ENCODE peak calls at places on chromosomes 13 and 19, in six cellular contexts. B, H, Z, G, C and P are unnamed samples.

GRCh38 chr13:111051656-111052232 is 63.4 kb upstream of the ARHGEF7 start:
- DNase-seq in B (no peak), H (no peak), Z (no peak), G (no peak), C (no peak), P (no peak)

GRCh38 chr19:46356670-46357055 is 9.8 kb downstream of the PPP5C start:
- DNase-seq in B (no peak), H (no peak), Z (no peak), G (no peak), C (no peak), P (no peak)

GRCh38 chr19:50203281-50204080 is at the start of gene MYH14:
- DNase-seq in B (no peak), H (no peak), Z (peak; percentile 72), G (peak; percentile 30), C (no peak), P (peak; percentile 86)

GRCh38 chr19:5478925-5479588 is 23.8 kb downstream of the ZNRF4 start:
- DNase-seq in B (no peak), H (no peak), Z (no peak), G (no peak), C (no peak), P (no peak)

GRCh38 chr19:9070066-9070465 is 16.8 kb upstream of the OR1M1 start:
- DNase-seq in B (no peak), H (no peak), Z (no peak), G (no peak), C (no peak), P (no peak)

GRCh38 chr19:44891016-44891882 is at the start of gene TOMM40:
- DNase-seq in B (no peak), H (no peak), Z (peak; percentile 100), G (no peak), C (no peak), P (peak; percentile 98)

GRCh38 chr19:54572696-54573311 is 786 bp upstream of the LILRA2 start:
- DNase-seq in B (no peak), H (no peak), Z (no peak), G (no peak), C (no peak), P (no peak)

GRCh38 chr19:19262190-19263057 is 10.7 kb downstream of the TM6SF2 start:
- DNase-seq in B (no peak), H (no peak), Z (no peak), G (no peak), C (no peak), P (no peak)

GRCh38 chr19:1846517-1847205 is 1.6 kb downstream of the REXO1 start:
- DNase-seq in B (no peak), H (no peak), Z (no peak), G (no peak), C (no peak), P (no peak)

GRCh38 chr13:26254583-26255102 is 714 bp downstream of the CDK8 start:
- DNase-seq in B (peak; percentile 42), H (peak; percentile 42), Z (peak; percentile 42), G (peak; percentile 43), C (peak; percentile 33), P (peak; percentile 5)

GRCh38 chr19:13095934-13096890 is 6.4 kb downstream of the LYL1 start:
- DNase-seq in B (no peak), H (no peak), Z (no peak), G (peak; percentile 51), C (no peak), P (no peak)

GRCh38 chr13:33355470-33355869 is 69.9 kb upstream of the STARD13 start:
- DNase-seq in B (no peak), H (no peak), Z (no peak), G (no peak), C (peak; percentile 89), P (no peak)

GRCh38 chr19:49434907-49435577 is 6.3 kb downstream of the SLC17A7 start:
- DNase-seq in B (no peak), H (no peak), Z (no peak), G (no peak), C (no peak), P (no peak)

GRCh38 chr19:1062387-1063029 is 4.5 kb upstream of the ARHGAP45 start:
- DNase-seq in B (no peak), H (no peak), Z (no peak), G (no peak), C (no peak), P (no peak)

GRCh38 chr19:19074172-19074905 is 10.5 kb downstream of the SLC25A42 start:
- DNase-seq in B (no peak), H (no peak), Z (no peak), G (no peak), C (no peak), P (no peak)

GRCh38 chr13:102825921-102826706 is 19.7 kb upstream of the ERCC5 start:
- DNase-seq in B (no peak), H (peak; percentile 94), Z (no peak), G (no peak), C (peak; percentile 90), P (peak; percentile 37)

GRCh38 chr13:113882716-113883115 is 18.8 kb upstream of the GAS6 start:
- DNase-seq in B (no peak), H (no peak), Z (no peak), G (no peak), C (no peak), P (no peak)

GRCh38 chr19:37953576-37954303 is 46.7 kb downstream of the SIPA1L3 start:
- DNase-seq in B (no peak), H (no peak), Z (no peak), G (no peak), C (no peak), P (no peak)

GRCh38 chr13:30499338-30499737 is 33.6 kb upstream of the HMGB1 start:
- DNase-seq in B (no peak), H (no peak), Z (no peak), G (no peak), C (no peak), P (no peak)

GRCh38 chr13:101919541-101920306 is 467.2 kb downstream of the ITGBL1 start:
- DNase-seq in B (no peak), H (peak; percentile 49), Z (no peak), G (no peak), C (peak; percentile 44), P (no peak)

GRCh38 chr13:50509167-50509566 is 334.3 kb downstream of the DLEU7 start:
- DNase-seq in B (no peak), H (no peak), Z (no peak), G (no peak), C (no peak), P (no peak)

GRCh38 chr19:50322234-50322633 is 6.9 kb downstream of the KCNC3 start:
- DNase-seq in B (no peak), H (no peak), Z (no peak), G (no peak), C (no peak), P (no peak)